ENCODE peak calls at places on chromosomes 7 and 10, in seven cellular contexts. S is left lung, R is NT2/D1, D is mesendoderm, G is cardiac muscle cell, N is Peyer's patch, A is ascending aorta. F is an unnamed sample. For H3K36me3 and H3K27me3, the result is how much of the 10 kb centered on the place peaks cover.

GRCh38 chr7:75531359-75531821 is 39.3 kb downstream of the SPDYE5 start:
- DNase-seq in A (no peak), S (no peak), G (no peak), N (peak), R (no peak), D (peak), F (peak)

GRCh38 chr7:105261689-105262088 is 127.0 kb downstream of the SRPK2 start:
- DNase-seq in S (no peak), A (no peak), D (peak), G (no peak), R (no peak), N (no peak), F (no peak)

GRCh38 chr10:3886191-3886590 is 101.2 kb upstream of the KLF6 start:
- DNase-seq in D (peak), S (peak), G (peak), N (peak), R (no peak), A (peak), F (peak)

GRCh38 chr10:10499839-10500238 is 517.8 kb upstream of the CELF2 start:
- DNase-seq in A (no peak), S (no peak), N (no peak), R (no peak), G (peak), D (no peak), F (no peak)

GRCh38 chr7:45923290-45923689 is 2.2 kb upstream of the IGFBP3 start:
- DNase-seq in N (peak), D (peak), S (peak), A (peak), R (no peak), G (peak), F (peak)

GRCh38 chr7:3464900-3465622 is 164.0 kb downstream of the SDK1 start:
- DNase-seq in R (no peak), D (no peak), N (no peak), G (no peak), S (no peak), A (no peak), F (no peak)

GRCh38 chr10:95783741-95784140 is 27.8 kb downstream of the ENTPD1 start:
- DNase-seq in A (no peak), S (no peak), D (no peak), N (no peak), R (no peak), G (no peak), F (no peak)

GRCh38 chr7:137399827-137400823 is 56.6 kb upstream of the PTN start:
- DNase-seq in A (no peak), D (peak), S (no peak), N (no peak), R (no peak), G (no peak), F (no peak)

GRCh38 chr7:135758531-135758932 is 9.9 kb upstream of the FAM180A start:
- DNase-seq in G (peak), S (no peak), A (peak), D (peak), N (no peak), R (peak), F (peak)

GRCh38 chr10:287814-288213 is 152.6 kb downstream of the ZMYND11 start:
- DNase-seq in D (peak), S (no peak), G (no peak), R (peak), N (no peak), A (no peak), F (peak)

GRCh38 chr10:105328441-105328840 is 687.4 kb downstream of the SORCS3 start:
- DNase-seq in G (no peak), A (no peak), R (no peak), D (no peak), S (no peak), N (no peak), F (no peak)

GRCh38 chr10:121540773-121541395 is 57.4 kb downstream of the FGFR2 start:
- DNase-seq in S (no peak), R (no peak), G (no peak), A (no peak), D (no peak), N (no peak), F (no peak)

GRCh38 chr10:129956902-129957673 is 7.0 kb downstream of the EBF3 start:
- DNase-seq in S (no peak), A (peak), G (no peak), R (no peak), D (peak), N (no peak), F (peak)

GRCh38 chr10:34985823-34986222 is 104.3 kb downstream of the CUL2 start:
- DNase-seq in S (no peak), D (peak), G (peak), R (no peak), A (no peak), N (peak), F (peak)

GRCh38 chr10:127123626-127124025 is 72.8 kb downstream of the INSYN2A start:
- DNase-seq in D (no peak), G (peak), R (no peak), N (no peak), A (no peak), S (no peak), F (no peak)
- H3K4me3 ChIP-seq in D (no peak), G (no peak), R (no peak), N (no peak), A (no peak), S (no peak), F (no peak)

GRCh38 chr7:98978672-98979071 is 100.3 kb downstream of the TRRAP start:
- DNase-seq in S (no peak), A (no peak), D (no peak), G (no peak), N (no peak), R (no peak), F (no peak)

GRCh38 chr7:98985945-98986344 is 107.6 kb downstream of the TRRAP start:
- DNase-seq in G (no peak), R (no peak), A (no peak), D (no peak), S (no peak), N (no peak), F (no peak)

GRCh38 chr7:98984126-98984525 is 105.8 kb downstream of the TRRAP start:
- DNase-seq in D (no peak), N (no peak), R (no peak), S (no peak), A (no peak), G (no peak), F (no peak)

GRCh38 chr7:98981701-98982100 is 103.4 kb downstream of the TRRAP start:
- DNase-seq in G (no peak), D (no peak), R (no peak), N (no peak), A (no peak), S (no peak), F (no peak)

DNA sequence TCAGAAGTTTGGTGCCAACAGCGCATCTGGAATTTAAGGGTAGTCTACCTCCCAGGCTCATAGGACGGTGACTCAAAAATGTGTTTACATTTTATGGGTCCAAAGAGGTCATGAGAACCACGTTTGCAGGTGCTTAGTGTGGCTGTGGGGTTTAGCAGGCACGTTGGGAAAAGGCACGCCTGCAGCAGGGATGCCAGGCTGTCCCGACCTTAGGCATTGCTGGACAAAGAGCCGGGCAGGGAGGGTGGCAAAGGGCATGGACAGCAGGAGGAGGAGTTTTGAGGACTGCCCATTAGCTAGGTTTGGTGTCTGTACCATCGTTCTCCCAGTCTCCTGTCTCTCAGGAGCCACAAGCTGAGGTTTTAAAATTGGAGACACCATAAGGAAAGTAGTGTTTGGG is 104.4 kb downstream of the TRRAP start:
- DNase-seq in S (no peak), A (no peak), D (no peak), R (no peak), G (no peak), N (no peak), F (no peak)
- H3K36me3 ChIP-seq in S (half or more), A (half or more), D (under half), R (half or more), G (half or more), N (under half), F (under half)

GRCh38 chr7:73645643-73646182 is 21.4 kb upstream of the MLXIPL start:
- DNase-seq in D (no peak), N (no peak), S (no peak), A (no peak), G (no peak), R (no peak), F (no peak)

GRCh38 chr7:73650524-73650923 is 17.1 kb upstream of the VPS37D start:
- DNase-seq in A (no peak), G (no peak), D (no peak), N (no peak), R (no peak), S (no peak), F (no peak)

GRCh38 chr7:73648593-73649332 is 18.9 kb upstream of the VPS37D start:
- DNase-seq in D (no peak), S (no peak), R (no peak), A (no peak), G (no peak), N (no peak), F (no peak)

GRCh38 chr7:73646785-73647724 is 20.6 kb upstream of the VPS37D start:
- DNase-seq in S (no peak), G (no peak), N (no peak), A (no peak), D (no peak), R (no peak), F (no peak)

GRCh38 chr7:73647725-73648592 is 19.7 kb upstream of the VPS37D start:
- DNase-seq in R (no peak), G (no peak), S (no peak), D (no peak), A (no peak), N (peak), F (peak)
- H3K27me3 ChIP-seq in R (under half), G (half or more), S (half or more), D (under half), A (under half), N (under half), F (under half)

GRCh38 chr10:26215534-26215922 is 1.0 kb upstream of the GAD2 start:
- DNase-seq in D (no peak), A (no peak), N (no peak), R (no peak), G (no peak), S (no peak), F (no peak)

GRCh38 chr10:26216949-26217395 is 398 bp downstream of the GAD2 start:
- DNase-seq in N (no peak), S (no peak), A (no peak), R (no peak), G (no peak), D (peak), F (no peak)

GRCh38 chr10:26214538-26215461 is 1.8 kb upstream of the GAD2 start:
- DNase-seq in S (no peak), R (no peak), N (no peak), A (no peak), D (peak), G (no peak), F (peak)

GRCh38 chr10:26216577-26216948 is at the start of gene GAD2:
- DNase-seq in S (no peak), R (no peak), N (no peak), A (no peak), D (peak), G (no peak), F (peak)

DNA sequence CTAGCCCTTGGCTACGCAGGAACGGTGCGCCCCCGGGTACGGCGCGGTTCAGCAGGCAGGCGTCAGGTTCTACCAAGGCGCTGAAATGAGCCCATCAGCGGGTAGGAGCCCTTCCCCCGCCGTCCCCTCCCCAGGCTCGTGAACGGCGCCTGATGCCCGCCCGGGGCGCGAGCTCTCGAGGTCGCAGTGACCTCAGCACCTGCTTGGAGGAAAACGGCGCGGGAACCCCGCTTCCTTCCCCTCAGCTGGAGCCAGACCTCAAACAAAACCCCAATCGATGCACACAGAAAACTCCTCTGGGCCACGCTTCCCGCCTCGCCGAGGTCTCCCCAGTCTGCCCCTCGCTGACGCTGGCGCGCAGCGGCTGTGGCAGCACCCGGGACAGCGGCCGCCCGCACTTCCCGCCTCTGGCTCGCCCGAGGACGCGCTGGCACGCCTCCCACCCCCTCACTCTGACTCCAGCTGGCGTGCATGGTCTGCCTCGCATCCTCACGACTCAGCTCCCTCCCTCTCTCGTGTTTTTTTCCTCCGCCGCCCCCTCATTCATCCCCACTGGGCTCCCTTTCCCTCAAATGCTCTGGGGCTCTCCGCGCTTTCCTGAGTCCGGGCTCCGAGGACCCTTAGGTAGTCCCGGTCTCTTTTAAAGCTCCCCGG is 524 bp upstream of the GAD2 start:
- DNase-seq in G (peak), N (no peak), D (peak), A (no peak), S (peak), R (no peak), F (peak)
- H3K4me3 ChIP-seq in G (peak), N (no peak), D (no peak), A (peak), S (no peak), R (peak), F (peak)

GRCh38 chr7:5370454-5371353 is 52.9 kb downstream of the TNRC18 start:
- DNase-seq in G (no peak), D (no peak), R (no peak), A (no peak), S (no peak), N (no peak), F (no peak)
- H3K36me3 ChIP-seq in G (under half), D (under half), R (under half), A (half or more), S (half or more), N (under half), F (under half)

DNA sequence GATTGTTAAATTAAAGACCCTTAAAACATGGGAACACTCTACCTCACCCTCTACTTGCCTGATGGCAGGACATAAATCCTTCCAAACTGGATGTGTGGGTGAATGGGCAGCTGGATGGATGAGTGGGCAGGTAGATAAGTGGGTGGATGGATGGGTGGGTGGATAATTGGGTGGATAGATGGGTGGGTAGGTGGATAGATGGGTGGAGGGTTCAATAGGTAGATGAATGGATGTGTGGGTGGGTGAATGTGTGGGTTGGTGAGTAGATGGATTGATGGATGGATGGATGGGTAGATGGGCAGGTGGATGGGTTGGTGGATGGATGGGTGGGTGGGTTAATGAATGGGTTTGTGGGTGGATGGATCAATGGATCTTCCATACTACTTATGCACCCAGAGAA is 18.9 kb upstream of the FFAR4 start:
- DNase-seq in G (no peak), S (no peak), R (no peak), N (no peak), A (no peak), D (no peak), F (no peak)
- H3K27me3 ChIP-seq in G (under half), S (under half), R (under half), N (under half), A (under half), D (under half), F (under half)

F was measured in H7.